ENCODE peak calls at places on chromosomes 7 and 10, in six cellular contexts. X is K562, P is H1, A is SK-N-SH, L is GM12878, Q is HepG2. B is an unnamed sample.

GRCh38 chr7:22441157-22441556 is 58.8 kb downstream of the STEAP1B start:
- DNase-seq in X (no peak), P (no peak), A (no peak), L (no peak), Q (no peak), B (no peak)

GRCh38 chr10:33325929-33326328 is 8.5 kb downstream of the NRP1 start:
- DNase-seq in X (no peak), P (no peak), A (no peak), L (no peak), Q (no peak), B (no peak)

GRCh38 chr7:55898287-55898686 is 11.0 kb downstream of the ZNF713 start:
- DNase-seq in X (no peak), P (no peak), A (no peak), L (no peak), Q (no peak), B (peak; percentile 7)

GRCh38 chr7:94315011-94315410 is 79.7 kb upstream of the COL1A2 start:
- DNase-seq in X (no peak), P (no peak), A (no peak), L (no peak), Q (no peak), B (no peak)

GRCh38 chr10:184174-184573 is 48.9 kb downstream of the ZMYND11 start:
- DNase-seq in X (no peak), P (no peak), A (no peak), L (no peak), Q (no peak), B (no peak)

GRCh38 chr10:13993169-13993568 is 337.6 kb downstream of the FRMD4A start:
- DNase-seq in X (no peak), P (no peak), A (no peak), L (no peak), Q (peak; percentile 13), B (no peak)

GRCh38 chr10:15462253-15462885 is 91.3 kb upstream of the FAM171A1 start:
- DNase-seq in X (no peak), P (no peak), A (no peak), L (no peak), Q (no peak), B (no peak)

GRCh38 chr7:30322656-30323355 is 38.4 kb downstream of the ZNRF2 start:
- DNase-seq in X (peak; percentile 32), P (no peak), A (no peak), L (peak; percentile 45), Q (no peak), B (no peak)

GRCh38 chr10:35092851-35093250 is 2.7 kb upstream of the CUL2 start:
- DNase-seq in X (peak; percentile 42), P (no peak), A (no peak), L (no peak), Q (no peak), B (peak; percentile 1)

GRCh38 chr10:113558336-113558735 is 5.5 kb downstream of the HABP2 start:
- DNase-seq in X (no peak), P (peak; percentile 55), A (no peak), L (no peak), Q (no peak), B (no peak)

GRCh38 chr7:149719912-149720335 is 53.5 kb downstream of the ZNF467 start:
- DNase-seq in X (peak; percentile 94), P (no peak), A (no peak), L (no peak), Q (no peak), B (no peak)

GRCh38 chr7:26681819-26682418 is 182.5 kb downstream of the SKAP2 start:
- DNase-seq in X (peak; percentile 22), P (no peak), A (peak; percentile 23), L (no peak), Q (no peak), B (no peak)

GRCh38 chr7:130908345-130909160 is 174.5 kb upstream of the KLF14 start:
- DNase-seq in X (no peak), P (no peak), A (no peak), L (no peak), Q (no peak), B (no peak)

GRCh38 chr10:103663802-103664201 is 170.3 kb downstream of the NEURL1 start:
- DNase-seq in X (no peak), P (no peak), A (no peak), L (no peak), Q (no peak), B (no peak)

GRCh38 chr10:118568327-118568848 is 27.1 kb downstream of the PRLHR start:
- DNase-seq in X (peak; percentile 58), P (peak; percentile 54), A (peak; percentile 63), L (peak; percentile 17), Q (peak; percentile 59), B (peak; percentile 49)

GRCh38 chr7:138008588-138009349 is 6.9 kb upstream of the CREB3L2 start:
- DNase-seq in X (peak; percentile 84), P (peak; percentile 57), A (peak; percentile 63), L (no peak), Q (peak; percentile 62), B (no peak)

GRCh38 chr10:110311357-110311949 is 6.7 kb upstream of the SMNDC1 start:
- DNase-seq in X (peak; percentile 67), P (no peak), A (peak; percentile 64), L (peak; percentile 47), Q (peak; percentile 42), B (no peak)

GRCh38 chr10:124639646-124640045 is 104.5 kb downstream of the FAM53B start:
- DNase-seq in X (no peak), P (no peak), A (no peak), L (no peak), Q (no peak), B (no peak)

GRCh38 chr7:14697684-14698083 is 204.9 kb downstream of the DGKB start:
- DNase-seq in X (no peak), P (no peak), A (no peak), L (no peak), Q (no peak), B (no peak)
- TF ChIP-seq GABPA in X (no peak), P (no peak), A (no peak), L (no peak), Q (no peak), B (no peak)

GRCh38 chr7:15168489-15168888 is 265.9 kb upstream of the DGKB start:
- DNase-seq in X (no peak), P (no peak), A (no peak), L (no peak), Q (no peak), B (no peak)
- TF ChIP-seq GABPA in X (no peak), P (no peak), A (no peak), L (no peak), Q (no peak), B (no peak)

DNA sequence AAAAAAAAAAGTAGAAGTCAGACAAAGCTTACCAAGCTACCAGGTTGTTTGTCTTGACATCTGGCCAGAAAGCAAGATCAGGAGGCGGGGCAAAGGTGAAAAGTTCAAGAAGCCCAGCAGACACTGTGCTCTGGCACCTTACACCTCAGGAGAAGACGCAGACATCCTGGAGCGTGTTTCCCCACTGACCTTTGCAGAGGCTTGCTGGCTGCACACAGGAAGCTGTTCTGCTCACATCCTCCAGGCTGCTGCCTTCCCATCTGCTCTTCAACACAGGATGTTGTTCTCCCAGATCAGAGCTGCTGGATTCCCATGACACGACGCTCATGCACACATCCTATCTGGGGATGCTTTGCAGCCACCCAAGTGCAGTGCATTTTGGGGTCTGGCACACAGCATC is 174.4 kb upstream of the KIAA1217 start:
- DNase-seq in X (no peak), P (no peak), A (peak; percentile 3), L (no peak), Q (no peak), B (no peak)
- TF ChIP-seq GABPA in X (no peak), P (no peak), A (no peak), L (no peak), Q (no peak), B (no peak)

GRCh38 chr7:115850774-115851173 is 179.8 kb downstream of the TFEC start:
- DNase-seq in X (no peak), P (no peak), A (no peak), L (no peak), Q (no peak), B (no peak)

DNA sequence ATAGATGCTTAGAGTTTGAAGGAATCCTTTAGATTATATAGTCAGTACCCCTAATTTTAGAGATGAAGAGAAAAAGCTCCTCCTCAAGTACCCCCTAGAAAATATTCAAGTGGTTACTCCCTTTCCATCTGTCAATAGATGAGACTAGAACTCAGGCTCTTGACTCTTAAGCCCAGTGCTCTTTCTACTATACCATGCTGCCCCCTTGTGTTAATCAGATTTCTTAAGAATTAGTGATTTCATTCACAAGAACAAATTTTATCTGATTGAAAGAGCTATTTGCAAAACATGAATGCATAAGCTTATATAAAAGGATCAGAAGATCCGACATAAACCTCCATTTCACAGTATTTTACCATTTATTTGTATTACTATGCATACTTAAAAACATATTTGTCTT is 179.3 kb downstream of the TFEC start:
- DNase-seq in X (peak; percentile 10), P (no peak), A (no peak), L (no peak), Q (peak; percentile 24), B (no peak)
- TF ChIP-seq GABPA in X (no peak), P (no peak), A (no peak), L (no peak), Q (no peak), B (no peak)

DNA sequence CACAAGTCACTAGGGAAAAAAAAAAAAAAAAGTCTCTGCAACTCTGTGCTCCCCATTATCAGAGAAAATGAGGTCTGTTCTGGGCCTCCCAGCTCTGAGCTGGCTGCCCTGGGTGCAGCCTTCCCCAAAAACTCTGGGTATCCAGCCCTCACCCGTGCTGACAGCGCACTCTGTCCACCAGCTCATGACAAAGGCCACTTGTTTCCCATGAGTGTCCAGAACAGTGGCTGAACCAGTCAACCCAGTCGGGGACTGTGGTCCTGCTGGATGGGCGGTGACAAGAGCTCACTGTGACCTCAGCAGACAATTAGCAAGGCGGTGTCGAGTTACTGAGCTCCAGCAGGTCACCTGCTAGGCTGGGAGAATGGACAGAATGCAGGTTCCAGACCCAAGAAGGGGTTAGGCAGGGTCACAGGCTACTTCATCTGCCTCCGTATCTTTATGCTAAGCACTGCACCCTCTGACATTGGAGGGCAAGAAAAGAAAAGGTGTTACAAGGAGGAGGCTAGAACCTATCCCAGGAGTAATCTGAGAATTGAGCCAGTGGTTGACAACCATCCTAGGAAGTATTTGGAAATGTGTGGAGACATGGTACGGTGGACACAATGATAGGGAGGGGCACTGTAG is 37.2 kb downstream of the DLG5 start:
- DNase-seq in X (peak; percentile 85), P (no peak), A (no peak), L (no peak), Q (peak; percentile 93), B (no peak)
- TF ChIP-seq GABPA in X (no peak), P (no peak), A (no peak), L (no peak), Q (no peak), B (no peak)